ENCODE peak calls at places on chromosomes 13 and 19, in six cellular contexts. E is iris pigment epithelial cell; W is CD4-positive, alpha-beta memory T cell; X is tibial nerve; S is breast epithelium; J is left ventricle myocardium inferior. C is an unnamed sample.
A peak's percentile ranks its signal among the peaks of the same experiment; 100 is the strongest.

GRCh38 chr19:9865732-9866627 is 30.9 kb downstream of the PIN1 start:
- DNase-seq in E (no peak), W (peak; percentile 70), X (no peak), S (no peak), J (no peak), C (peak; percentile 53)

GRCh38 chr13:113669231-113669870 is 2.3 kb downstream of the GRK1 start:
- DNase-seq in E (no peak), W (no peak), X (no peak), S (no peak), J (peak; percentile 0), C (no peak)

GRCh38 chr19:47696635-47697034 is 16.6 kb upstream of the EHD2 start:
- DNase-seq in E (no peak), W (no peak), X (no peak), S (no peak), J (no peak), C (no peak)

GRCh38 chr13:42656136-42656535 is 82.2 kb downstream of the TNFSF11 start:
- DNase-seq in E (no peak), W (no peak), X (no peak), S (no peak), J (no peak), C (no peak)

GRCh38 chr19:8681345-8682021 is 17.1 kb downstream of the ACTL9 start:
- DNase-seq in E (peak; percentile 14), W (no peak), X (no peak), S (no peak), J (no peak), C (no peak)

GRCh38 chr19:52691737-52692136 is 43.1 kb downstream of the ZNF611 start:
- DNase-seq in E (no peak), W (no peak), X (no peak), S (no peak), J (no peak), C (no peak)

GRCh38 chr19:49879243-49879960 is 1.9 kb downstream of the TBC1D17 start:
- DNase-seq in E (no peak), W (no peak), X (no peak), S (no peak), J (no peak), C (no peak)

GRCh38 chr13:38657191-38657590 is 29.7 kb upstream of the FREM2 start:
- DNase-seq in E (peak; percentile 54), W (no peak), X (no peak), S (no peak), J (no peak), C (no peak)

GRCh38 chr13:98892077-98892476 is 85.8 kb downstream of the DOCK9 start:
- DNase-seq in E (no peak), W (no peak), X (no peak), S (no peak), J (no peak), C (no peak)

GRCh38 chr19:28472111-28472510 is 740.8 kb downstream of the UQCRFS1 start:
- DNase-seq in E (no peak), W (no peak), X (no peak), S (no peak), J (no peak), C (no peak)

GRCh38 chr13:91381371-91381770 is 17.1 kb upstream of the GPC5 start:
- DNase-seq in E (peak; percentile 12), W (no peak), X (no peak), S (no peak), J (no peak), C (no peak)

GRCh38 chr19:15449620-15450527 is at the start of gene WIZ:
- DNase-seq in E (peak; percentile 72), W (peak; percentile 83), X (peak; percentile 82), S (peak; percentile 79), J (peak; percentile 91), C (no peak)

GRCh38 chr13:40652588-40652940 is 13.9 kb downstream of the FOXO1 start:
- DNase-seq in E (peak; percentile 63), W (no peak), X (no peak), S (no peak), J (no peak), C (no peak)

GRCh38 chr13:105972306-105972721 is 563.1 kb downstream of the EFNB2 start:
- DNase-seq in E (no peak), W (no peak), X (no peak), S (no peak), J (no peak), C (no peak)